ENCODE peak calls at places on chromosomes 5 and 9, in four cellular contexts. P, Y, O and L are unnamed samples.

GRCh38 chr9:127061411-127061810 is 61.0 kb downstream of the ANGPTL2 start:
- DNase-seq in Y (no peak), O (no peak), P (no peak), L (no peak)

GRCh38 chr9:87193925-87194380 is 246.6 kb upstream of the GAS1 start:
- DNase-seq in Y (no peak), P (no peak), O (peak), L (no peak)

GRCh38 chr5:35294017-35294416 is 63.7 kb upstream of the PRLR start:
- DNase-seq in Y (no peak), P (no peak), O (no peak), L (no peak)

GRCh38 chr5:180130291-180130869 is 58.8 kb upstream of the RNF130 start:
- DNase-seq in O (no peak), P (no peak), Y (no peak), L (no peak)

GRCh38 chr5:109943701-109944235 is 254.0 kb downstream of the MAN2A1 start:
- DNase-seq in O (no peak), Y (no peak), P (no peak), L (no peak)

GRCh38 chr5:173001229-173001841 is 17.8 kb downstream of the ATP6V0E1 start:
- DNase-seq in O (no peak), Y (no peak), P (no peak), L (peak)

GRCh38 chr5:155728146-155728856 is 598.7 kb upstream of the SGCD start:
- DNase-seq in P (peak), O (peak), Y (no peak), L (no peak)

GRCh38 chr5:98321356-98321755 is 452.1 kb upstream of the RGMB start:
- DNase-seq in O (no peak), P (peak), Y (no peak), L (no peak)

GRCh38 chr5:149550608-149551226 is 522 bp downstream of the CSNK1A1 start:
- DNase-seq in Y (no peak), P (no peak), O (no peak), L (no peak)

GRCh38 chr5:35194636-35195471 is 35.4 kb downstream of the PRLR start:
- DNase-seq in P (no peak), Y (no peak), O (no peak), L (peak)

GRCh38 chr5:74519161-74519571 is 121.4 kb downstream of the ENC1 start:
- DNase-seq in Y (no peak), O (no peak), P (no peak), L (no peak)

GRCh38 chr9:97852399-97853055 is 499 bp upstream of the FOXE1 start:
- DNase-seq in Y (no peak), P (no peak), O (no peak), L (no peak)
- H3K4me3 ChIP-seq in Y (no peak), P (peak), O (no peak), L (no peak)

DNA sequence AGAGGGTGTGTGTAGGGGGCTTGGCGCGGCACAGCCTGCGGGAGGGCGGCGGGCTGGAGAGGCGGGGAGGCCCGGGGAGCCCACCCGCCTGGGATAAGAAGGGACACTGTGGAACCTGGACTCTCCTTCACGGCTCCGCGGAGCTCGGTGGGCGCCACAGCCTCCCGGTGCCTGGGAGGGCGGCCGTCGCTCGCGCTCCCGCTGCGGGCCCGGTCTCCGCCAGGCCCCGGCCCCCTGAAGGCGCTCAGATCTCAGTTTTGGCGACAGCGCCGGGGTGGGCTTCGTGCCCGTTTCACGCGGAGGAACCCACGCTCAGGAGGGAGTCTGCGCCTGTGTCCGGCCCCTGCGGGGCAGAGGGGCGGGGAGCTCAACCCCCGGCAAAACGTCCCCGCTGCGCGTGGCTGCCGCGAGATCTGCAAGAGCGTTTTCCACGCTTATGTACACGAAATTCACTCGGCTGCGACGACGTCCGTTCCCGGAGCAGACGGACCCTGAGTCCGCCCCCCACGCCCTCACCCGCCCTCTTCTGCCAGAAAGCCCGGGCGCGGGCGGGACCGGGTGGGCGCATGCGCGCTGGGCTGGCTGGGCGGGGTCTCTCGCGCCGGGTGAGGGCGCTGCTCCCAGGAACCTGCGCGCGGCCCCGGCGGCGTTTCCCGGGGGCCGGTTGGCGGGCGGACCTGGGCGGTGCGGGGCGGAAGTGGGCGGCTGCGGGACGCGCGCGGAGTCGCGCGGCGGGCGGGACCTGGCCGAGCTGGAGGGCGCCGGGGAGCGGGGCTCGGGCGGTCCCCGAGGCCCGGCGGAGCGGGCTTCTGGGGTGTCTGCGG is at the start of gene NELFB:
- DNase-seq in P (peak), O (peak), Y (peak), L (peak)
- TF ChIP-seq CTCF in P (no peak), O (no peak), Y (peak), L (no peak)

GRCh38 chr5:83475540-83476469 is 4.3 kb downstream of the VCAN start:
- DNase-seq in Y (no peak), O (peak), P (no peak), L (no peak)
- H3K4me3 ChIP-seq in Y (no peak), O (peak), P (peak), L (no peak)

GRCh38 chr9:121686930-121687541 is 35.6 kb downstream of the DAB2IP start:
- DNase-seq in P (peak), Y (peak), O (peak), L (peak)
- TF ChIP-seq CTCF in P (peak), Y (peak), O (peak), L (peak)

GRCh38 chr9:20604561-20604960 is 17.7 kb downstream of the MLLT3 start:
- DNase-seq in O (peak), P (no peak), Y (no peak), L (peak)
- H3K4me3 ChIP-seq in O (peak), P (peak), Y (no peak), L (peak)

GRCh38 chr5:1106385-1107166 is 5.3 kb downstream of the SLC12A7 start:
- DNase-seq in P (no peak), O (no peak), Y (no peak), L (no peak)
- TF ChIP-seq CTCF in P (no peak), O (no peak), Y (no peak), L (no peak)